ENCODE peak calls at places on chromosomes 1 and 21, in eight cellular contexts. P is NB4, X is foreskin keratinocyte, G is body of pancreas, Z is upper lobe of right lung, I is fibroblast of lung, R is cardiac fibroblast, J is bronchial epithelial cell. V is an unnamed sample.

GRCh38 chr1:246793331-246793890 is 69.2 kb downstream of the SCCPDH start:
- DNase-seq in G (no peak), R (no peak), X (no peak), P (no peak), I (no peak), Z (no peak), J (no peak), V (peak; percentile 96)

GRCh38 chr1:36206323-36206858 is 17.9 kb upstream of the THRAP3 start:
- DNase-seq in J (no peak), P (no peak), R (no peak), I (no peak), X (no peak), Z (no peak), G (no peak), V (no peak)

GRCh38 chr1:156399355-156400125 is 30.5 kb downstream of the RHBG start:
- DNase-seq in Z (no peak), J (no peak), I (no peak), P (peak; percentile 22), X (no peak), R (no peak), G (no peak), V (peak; percentile 53)

GRCh38 chr1:86296305-86297205 is 99.6 kb downstream of the ODF2L start:
- DNase-seq in Z (no peak), G (no peak), X (no peak), J (no peak), P (no peak), R (no peak), I (no peak), V (no peak)

GRCh38 chr1:89310505-89310904 is 37.8 kb upstream of the GBP5 start:
- DNase-seq in J (peak; percentile 39), I (peak; percentile 21), X (no peak), P (no peak), Z (no peak), R (peak; percentile 55), G (no peak), V (no peak)

GRCh38 chr1:56527548-56528302 is 51.6 kb downstream of the PLPP3 start:
- DNase-seq in R (no peak), P (no peak), J (no peak), G (peak; percentile 43), X (no peak), Z (no peak), I (peak; percentile 33), V (no peak)

GRCh38 chr1:23449306-23449705 is 24.8 kb upstream of the TCEA3 start:
- DNase-seq in R (no peak), Z (no peak), J (no peak), I (no peak), P (no peak), G (no peak), X (peak; percentile 69), V (no peak)

GRCh38 chr1:241356519-241357365 is at the start of gene RGS7:
- DNase-seq in G (peak; percentile 61), Z (peak; percentile 76), R (peak; percentile 59), P (no peak), J (no peak), X (no peak), I (peak; percentile 61), V (peak; percentile 94)

GRCh38 chr1:119948342-119949214 is 52.3 kb upstream of the ADAM30 start:
- DNase-seq in R (peak; percentile 86), J (peak; percentile 64), Z (peak; percentile 87), X (peak; percentile 21), G (peak; percentile 84), P (peak; percentile 78), I (peak; percentile 83), V (peak; percentile 85)

GRCh38 chr1:34896612-34897011 is 32.8 kb downstream of the DLGAP3 start:
- DNase-seq in R (peak; percentile 18), G (no peak), I (no peak), J (no peak), X (no peak), Z (no peak), P (no peak), V (no peak)

GRCh38 chr1:81802601-81803422 is 2.1 kb downstream of the ADGRL2 start:
- DNase-seq in X (peak; percentile 20), P (no peak), R (peak; percentile 73), I (peak; percentile 75), J (peak; percentile 15), G (peak; percentile 79), Z (peak; percentile 80), V (peak; percentile 49)

DNA sequence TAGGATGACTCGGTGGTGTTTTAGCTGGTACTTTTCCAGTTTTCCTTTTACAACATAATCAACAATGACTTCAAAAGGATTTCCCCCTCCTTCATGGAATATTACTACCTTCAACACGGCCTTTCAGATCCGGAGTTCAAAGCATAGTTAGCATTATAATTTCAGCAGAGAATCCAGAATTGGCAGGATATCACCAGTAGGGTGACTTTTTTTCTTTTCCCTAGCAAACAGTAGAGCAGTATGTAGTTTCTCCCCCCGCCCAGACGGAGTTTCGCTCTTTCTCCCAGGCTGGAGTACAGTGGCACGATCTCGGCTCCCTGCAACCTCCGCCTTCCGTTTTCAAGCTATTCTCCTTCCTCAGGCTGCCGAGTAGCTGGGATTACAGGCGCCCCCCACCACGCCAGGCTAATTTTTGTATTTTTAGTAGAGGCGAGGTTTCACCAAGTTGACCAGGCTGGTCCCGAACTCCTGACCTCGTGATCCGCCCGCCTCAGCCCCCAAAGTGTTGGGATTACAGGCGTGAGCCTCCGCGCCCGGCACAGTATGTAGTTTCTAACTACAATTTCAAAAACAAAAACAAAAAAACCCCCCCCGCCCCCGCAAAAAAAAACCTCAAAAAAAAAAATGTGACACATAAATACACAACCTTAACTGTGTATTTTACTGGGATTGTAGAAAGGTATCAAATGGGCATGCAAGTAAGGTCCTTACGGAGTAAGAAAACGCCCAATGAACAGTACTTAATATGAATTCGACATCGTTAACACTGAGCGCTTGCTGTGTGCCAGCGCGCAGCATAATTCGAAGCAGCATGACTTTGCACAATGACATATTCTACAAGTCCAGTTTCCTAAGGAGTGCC is 1.5 kb upstream of the COX20 start:
- DNase-seq in G (peak; percentile 75), I (peak; percentile 79), X (peak; percentile 61), J (peak; percentile 77), R (peak; percentile 78), Z (peak; percentile 81), P (peak; percentile 83), V (peak; percentile 69)
- TF ChIP-seq CTCF in G (no peak), I (no peak), X (peak; percentile 42), J (no peak), R (peak; percentile 30), Z (peak; percentile 25), P (peak; percentile 33), V (no peak)

GRCh38 chr1:85049735-85050166 is 1.5 kb upstream of the MCOLN3 start:
- DNase-seq in X (no peak), R (no peak), I (no peak), Z (no peak), J (no peak), P (no peak), G (peak; percentile 7), V (no peak)
- TF ChIP-seq CTCF in X (no peak), R (no peak), I (no peak), Z (no peak), J (no peak), P (no peak), G (no peak), V (no peak)

GRCh38 chr1:168635129-168635528 is 58.7 kb downstream of the XCL1 start:
- DNase-seq in P (no peak), G (no peak), J (no peak), I (no peak), R (no peak), X (no peak), Z (no peak), V (no peak)

GRCh38 chr1:168638884-168639283 is 62.5 kb downstream of the XCL1 start:
- DNase-seq in J (no peak), I (no peak), P (no peak), X (no peak), Z (no peak), G (no peak), R (no peak), V (no peak)

GRCh38 chr1:168636642-168637111 is 60.3 kb downstream of the XCL1 start:
- DNase-seq in R (peak; percentile 76), X (peak; percentile 94), I (peak; percentile 68), G (peak; percentile 38), P (no peak), J (peak; percentile 89), Z (no peak), V (no peak)

GRCh38 chr1:168636200-168636599 is 59.8 kb downstream of the XCL1 start:
- DNase-seq in J (peak; percentile 66), X (peak; percentile 61), P (peak; percentile 4), R (peak; percentile 25), G (no peak), Z (no peak), I (peak; percentile 28), V (no peak)

DNA sequence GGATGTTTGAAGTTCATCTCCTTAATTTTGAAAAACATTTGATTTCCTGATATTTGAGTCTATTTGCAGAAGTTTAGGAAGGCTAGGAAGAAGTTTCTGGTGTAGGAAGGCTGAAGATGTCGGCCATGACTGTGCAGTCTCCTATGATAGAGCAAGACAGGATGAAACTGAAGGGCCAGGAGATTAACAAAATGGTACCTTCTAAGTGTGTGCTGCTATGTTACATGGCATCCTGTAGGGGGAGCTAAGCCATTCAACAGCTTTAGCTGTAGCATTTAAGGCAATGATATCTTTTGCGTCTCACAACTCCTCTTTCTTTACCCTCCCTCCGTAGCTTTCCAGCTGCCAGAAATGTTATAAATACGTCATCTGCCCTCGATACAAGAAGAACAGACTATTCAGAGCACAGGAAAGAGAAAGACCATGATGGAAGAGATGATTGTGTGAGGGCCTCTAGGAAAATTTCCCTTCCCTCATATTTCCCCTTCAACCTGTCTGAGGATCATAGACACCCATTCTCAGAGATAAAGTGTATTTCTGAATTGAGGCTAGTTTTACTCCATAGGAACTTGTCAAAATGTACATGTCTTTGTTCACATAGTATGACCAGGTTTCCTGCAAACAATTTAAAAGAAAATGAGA is 61.1 kb downstream of the XCL1 start:
- DNase-seq in I (peak; percentile 42), G (no peak), R (peak; percentile 55), Z (no peak), P (peak; percentile 61), J (peak; percentile 63), X (peak; percentile 46), V (no peak)
- TF ChIP-seq CTCF in I (peak; percentile 42), G (peak; percentile 61), R (peak; percentile 63), Z (peak; percentile 52), P (peak; percentile 81), J (peak; percentile 71), X (peak; percentile 70), V (peak; percentile 67)

GRCh38 chr21:17783816-17784598 is 35.1 kb downstream of the C21orf91 start:
- DNase-seq in X (no peak), P (peak; percentile 75), I (no peak), J (no peak), Z (no peak), R (no peak), G (no peak), V (no peak)
- TF ChIP-seq CTCF in X (no peak), P (no peak), I (no peak), J (no peak), Z (no peak), R (no peak), G (no peak), V (no peak)

DNA sequence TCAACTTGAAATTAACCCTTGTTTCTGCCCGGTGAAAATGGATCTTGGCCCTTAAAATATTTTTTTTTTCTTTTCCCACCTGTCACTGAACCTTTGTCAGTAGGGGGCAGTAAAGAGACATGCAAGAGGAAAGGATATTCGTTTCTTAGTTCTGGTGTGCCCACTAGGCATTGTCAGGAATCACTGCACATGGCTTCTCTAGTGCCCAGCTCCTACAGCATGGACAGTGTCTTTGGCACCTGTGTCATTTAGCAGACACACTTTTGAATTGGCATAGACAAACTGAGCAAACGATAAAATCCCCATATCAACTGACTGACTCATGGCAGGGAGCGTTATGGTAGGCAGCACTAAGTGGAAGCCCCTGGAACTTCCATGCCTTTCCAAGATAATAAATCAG is 1048.1 kb downstream of the BRINP3 start:
- DNase-seq in R (peak; percentile 19), X (no peak), P (peak; percentile 65), Z (no peak), G (no peak), J (peak; percentile 26), I (peak; percentile 72), V (no peak)
- TF ChIP-seq CTCF in R (peak; percentile 23), X (peak; percentile 45), P (peak; percentile 68), Z (peak; percentile 36), G (peak; percentile 41), J (peak; percentile 49), I (peak; percentile 22), V (peak; percentile 28)